ENCODE peak calls at places on chromosomes 6 and 20, in four cellular contexts. B, U, Z and H are unnamed samples.

GRCh38 chr6:65638047-65638831 is 68.8 kb downstream of the EYS start:
- DNase-seq in B (peak), U (no peak), Z (no peak), H (peak)

GRCh38 chr20:17859616-17860232 is 108.9 kb downstream of the SNX5 start:
- DNase-seq in B (no peak), U (no peak), Z (no peak), H (no peak)

GRCh38 chr20:10218536-10219451 is at the start of gene SNAP25:
- DNase-seq in B (peak), U (peak), Z (peak), H (peak)

GRCh38 chr6:53250137-53250760 is 98.5 kb downstream of the ELOVL5 start:
- DNase-seq in B (no peak), U (no peak), Z (no peak), H (no peak)

GRCh38 chr20:36408219-36408618 is 102.1 kb downstream of the DLGAP4 start:
- DNase-seq in B (peak), U (no peak), Z (no peak), H (peak)

GRCh38 chr6:55594442-55594841 is 15.4 kb upstream of the HMGCLL1 start:
- DNase-seq in B (no peak), U (no peak), Z (no peak), H (no peak)

GRCh38 chr6:137489410-137490371 is 4.5 kb downstream of the OLIG3 start:
- DNase-seq in B (peak), U (no peak), Z (no peak), H (no peak)

GRCh38 chr6:53794073-53794719 is 609 bp upstream of the LRRC1 start:
- DNase-seq in B (peak), U (peak), Z (no peak), H (peak)

GRCh38 chr20:41150664-41151063 is 13.3 kb downstream of the PLCG1 start:
- DNase-seq in B (no peak), U (no peak), Z (peak), H (no peak)

GRCh38 chr6:35669441-35669776 is 19.3 kb downstream of the FKBP5 start:
- DNase-seq in B (no peak), U (no peak), Z (no peak), H (peak)

GRCh38 chr6:52161689-52162438 is 24.3 kb upstream of the IL17A start:
- DNase-seq in B (no peak), U (no peak), Z (no peak), H (no peak)

GRCh38 chr6:13428528-13429405 is 58.6 kb downstream of the GFOD1 start:
- DNase-seq in B (no peak), U (no peak), Z (no peak), H (no peak)

GRCh38 chr20:45407783-45408645 is at the start of gene DBNDD2:
- DNase-seq in B (peak), U (no peak), Z (no peak), H (no peak)

GRCh38 chr20:3900187-3900604 is 11.0 kb downstream of the PANK2 start:
- DNase-seq in B (no peak), U (no peak), Z (no peak), H (no peak)

GRCh38 chr6:3515669-3516068 is 58.8 kb upstream of the SLC22A23 start:
- DNase-seq in B (no peak), U (no peak), Z (no peak), H (no peak)

GRCh38 chr6:64520050-64520449 is 884.4 kb downstream of the PHF3 start:
- DNase-seq in B (no peak), U (no peak), Z (no peak), H (no peak)

GRCh38 chr6:88048556-88048955 is 915 bp downstream of the SPACA1 start:
- DNase-seq in B (no peak), U (no peak), Z (no peak), H (no peak)

DNA sequence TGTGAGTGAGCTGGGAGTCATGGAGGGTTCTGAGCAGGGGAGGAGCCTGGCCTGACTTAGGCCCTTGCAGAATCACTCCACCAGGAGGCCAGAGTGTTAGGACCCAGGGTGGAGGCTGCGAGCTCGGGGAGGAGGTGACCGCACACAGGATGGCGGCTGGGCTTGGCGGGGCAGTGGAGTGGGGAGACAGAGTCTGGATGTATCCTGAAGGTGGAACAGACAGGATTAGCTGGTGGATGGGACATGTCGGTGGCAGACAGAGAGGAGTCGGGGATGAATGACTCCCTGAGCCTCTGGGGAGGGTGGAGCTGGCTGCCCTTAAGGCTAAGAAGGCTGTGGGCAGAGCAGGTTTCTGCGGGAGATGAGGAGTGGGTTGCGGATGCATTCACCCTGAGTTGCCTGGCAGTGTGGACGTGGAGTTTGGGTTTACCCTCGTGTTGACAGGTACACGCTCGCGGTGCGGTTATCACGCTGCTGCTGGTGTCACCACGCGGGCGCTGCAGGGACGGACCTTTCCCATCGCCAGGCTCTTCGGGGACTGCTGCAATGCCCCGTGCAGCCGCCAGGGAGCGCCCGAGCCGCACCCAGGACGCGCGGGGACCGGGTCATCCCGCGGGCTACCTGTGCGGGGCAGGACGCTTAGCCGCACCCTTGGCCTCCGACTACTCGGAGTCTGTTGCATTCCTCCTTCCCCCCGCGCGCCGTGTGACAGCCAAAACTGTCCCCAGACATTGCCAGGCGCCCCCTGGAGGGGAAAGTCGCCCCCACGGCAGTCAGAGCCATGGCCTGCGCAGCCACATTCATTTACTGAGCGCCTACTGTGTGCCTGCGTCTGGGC is 43.0 kb upstream of the PTGIS start:
- DNase-seq in B (peak), U (peak), Z (peak), H (peak)
- TF ChIP-seq JUND in B (no peak), U (no peak), Z (peak), H (no peak)

GRCh38 chr20:62203378-62204030 is 16.6 kb downstream of the HRH3 start:
- DNase-seq in B (no peak), U (no peak), Z (no peak), H (no peak)
- TF ChIP-seq JUND in B (no peak), U (no peak), Z (no peak), H (no peak)

GRCh38 chr6:167934426-167934864 is 63.0 kb upstream of the KIF25 start:
- DNase-seq in B (no peak), U (no peak), Z (no peak), H (no peak)
- TF ChIP-seq JUND in B (no peak), U (no peak), Z (no peak), H (no peak)

GRCh38 chr6:56953597-56954388 is 1.1 kb upstream of the BEND6 start:
- DNase-seq in B (peak), U (no peak), Z (no peak), H (no peak)
- TF ChIP-seq JUND in B (no peak), U (peak), Z (no peak), H (no peak)

DNA sequence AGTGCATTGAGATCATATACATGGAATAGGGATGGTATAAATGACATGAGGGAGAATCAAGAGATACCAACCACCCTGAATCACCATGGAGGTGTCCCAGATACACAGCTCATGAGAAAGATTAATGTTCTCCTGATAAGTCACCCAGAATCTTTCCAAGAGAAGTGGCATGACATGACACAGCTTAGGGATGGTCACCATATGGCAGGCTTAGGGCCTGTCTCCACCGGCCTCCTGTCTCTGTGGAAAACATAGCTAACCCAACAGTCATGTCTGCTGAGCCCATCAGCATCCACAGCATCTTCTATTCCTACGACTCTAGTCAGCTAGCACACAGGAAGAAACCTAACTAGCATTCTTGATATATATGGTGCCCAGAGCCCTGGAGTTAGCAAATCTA is 133.3 kb downstream of the IPCEF1 start:
- DNase-seq in B (no peak), U (no peak), Z (no peak), H (no peak)
- TF ChIP-seq JUND in B (no peak), U (no peak), Z (no peak), H (no peak)

DNA sequence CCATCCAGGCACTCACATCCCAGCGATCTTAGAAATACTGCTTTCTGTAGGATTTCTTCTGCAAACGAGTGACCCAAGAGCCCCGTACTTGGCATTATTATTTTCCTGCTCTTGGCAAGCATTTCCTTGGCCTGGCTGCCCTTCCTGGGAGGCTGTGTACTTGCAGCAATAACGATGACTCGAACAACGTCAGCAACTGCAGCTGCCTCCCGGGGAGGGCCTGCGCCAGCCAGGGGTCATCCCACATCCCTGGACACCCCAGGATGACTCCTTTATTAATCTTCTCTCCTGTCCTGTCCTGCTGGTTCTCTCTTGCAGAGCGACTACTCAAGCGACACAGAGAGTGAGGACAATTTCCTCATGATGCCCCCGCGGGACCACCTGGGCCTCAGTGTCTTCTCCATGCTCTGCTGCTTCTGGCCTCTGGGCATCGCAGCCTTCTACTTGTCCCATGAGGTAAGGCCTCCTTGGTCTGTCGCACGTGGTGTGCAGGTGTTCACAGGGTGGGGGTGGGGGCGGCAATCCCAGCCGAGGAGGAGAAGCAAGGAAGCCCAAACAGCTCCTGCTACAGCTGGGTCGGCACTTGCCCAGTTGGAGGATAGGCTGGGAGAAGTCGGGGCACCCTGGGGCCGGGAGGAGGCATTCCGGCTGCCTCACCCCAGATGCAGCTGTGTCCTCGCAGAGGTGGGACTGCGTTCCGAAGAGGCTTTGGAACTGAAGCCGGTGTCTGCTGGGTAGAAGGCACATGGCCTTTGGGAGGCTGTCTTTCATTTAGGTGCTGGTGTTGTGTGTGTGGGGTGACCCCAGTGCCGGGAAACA is 115.3 kb downstream of the SYNDIG1 start:
- DNase-seq in B (no peak), U (no peak), Z (no peak), H (no peak)
- TF ChIP-seq JUND in B (no peak), U (no peak), Z (no peak), H (no peak)